ENCODE peak calls at places on chromosome 2, in four cellular contexts. C is fibroblast of lung, O is K562, K is neural progenitor cell. Q is an unnamed sample.

GRCh38 chr2:114122861-114123391 is 233.0 kb downstream of the ACTR3 start:
- DNase-seq in C (no peak), O (no peak), K (no peak), Q (no peak)

GRCh38 chr2:9774266-9774665 is 69.0 kb upstream of the TAF1B start:
- DNase-seq in K (no peak), C (no peak), O (no peak), Q (peak)

GRCh38 chr2:51601706-51602105 is 569.8 kb upstream of the NRXN1 start:
- DNase-seq in C (no peak), O (no peak), K (no peak), Q (no peak)

GRCh38 chr2:224987733-224988132 is 54.5 kb downstream of the DOCK10 start:
- DNase-seq in O (no peak), C (peak), K (no peak), Q (peak)

GRCh38 chr2:239433777-239434396 is 33.1 kb upstream of the HDAC4 start:
- DNase-seq in C (peak), K (no peak), O (no peak), Q (peak)

GRCh38 chr2:187514930-187515329 is 39.3 kb downstream of the TFPI start:
- DNase-seq in K (no peak), C (no peak), O (no peak), Q (no peak)

GRCh38 chr2:106115665-106116064 is 78.4 kb downstream of the UXS1 start:
- DNase-seq in K (no peak), C (no peak), O (peak), Q (no peak)

GRCh38 chr2:25362564-25363145 is 20.9 kb upstream of the DNMT3A start:
- DNase-seq in K (no peak), O (no peak), C (no peak), Q (peak)

GRCh38 chr2:28419003-28419704 is 26.5 kb downstream of the FOSL2 start:
- DNase-seq in O (peak), C (no peak), K (peak), Q (no peak)

GRCh38 chr2:237209046-237209375 is 123.3 kb downstream of the COPS8 start:
- DNase-seq in K (no peak), O (no peak), C (no peak), Q (no peak)

GRCh38 chr2:51994123-51994788 is 962.3 kb upstream of the NRXN1 start:
- DNase-seq in O (no peak), K (no peak), C (no peak), Q (no peak)

GRCh38 chr2:28432362-28432761 is 39.7 kb downstream of the FOSL2 start:
- DNase-seq in O (no peak), K (no peak), C (no peak), Q (no peak)

GRCh38 chr2:212381428-212382102 is 157.0 kb downstream of the ERBB4 start:
- DNase-seq in C (no peak), K (no peak), O (no peak), Q (no peak)

GRCh38 chr2:974454-974853 is 23.8 kb downstream of the SNTG2 start:
- DNase-seq in K (no peak), O (no peak), C (no peak), Q (no peak)

GRCh38 chr2:88692187-88692586 is 714 bp downstream of the RPIA start:
- DNase-seq in K (no peak), O (peak), C (peak), Q (peak)

GRCh38 chr2:131029812-131030211 is 63.4 kb downstream of the FAM168B start:
- DNase-seq in O (no peak), C (no peak), K (no peak), Q (no peak)
- H3K4me2 ChIP-seq in O (no peak), C (no peak), K (no peak), Q (no peak)

DNA sequence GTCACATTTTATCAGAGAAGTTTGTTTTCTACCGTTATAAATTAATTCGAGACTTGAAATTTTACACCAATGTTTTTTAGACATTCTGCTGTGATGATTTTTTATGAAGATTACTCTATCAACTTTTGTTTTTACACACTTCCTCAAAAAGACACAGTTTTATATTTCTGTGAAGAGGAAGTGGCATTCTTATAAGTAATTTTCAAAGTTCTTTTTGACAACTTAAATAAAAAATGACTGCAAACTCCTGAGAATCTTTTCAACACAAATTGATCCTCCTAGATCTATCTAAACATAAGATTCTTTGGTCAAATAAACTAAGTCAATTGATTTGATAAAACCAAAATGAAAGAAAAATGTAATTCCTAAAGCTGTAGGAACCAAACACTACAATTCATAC is 13.7 kb downstream of the ANKRD44 start:
- DNase-seq in C (no peak), O (no peak), K (no peak), Q (no peak)
- H3K4me3 ChIP-seq in C (no peak), O (no peak), K (no peak), Q (no peak)

DNA sequence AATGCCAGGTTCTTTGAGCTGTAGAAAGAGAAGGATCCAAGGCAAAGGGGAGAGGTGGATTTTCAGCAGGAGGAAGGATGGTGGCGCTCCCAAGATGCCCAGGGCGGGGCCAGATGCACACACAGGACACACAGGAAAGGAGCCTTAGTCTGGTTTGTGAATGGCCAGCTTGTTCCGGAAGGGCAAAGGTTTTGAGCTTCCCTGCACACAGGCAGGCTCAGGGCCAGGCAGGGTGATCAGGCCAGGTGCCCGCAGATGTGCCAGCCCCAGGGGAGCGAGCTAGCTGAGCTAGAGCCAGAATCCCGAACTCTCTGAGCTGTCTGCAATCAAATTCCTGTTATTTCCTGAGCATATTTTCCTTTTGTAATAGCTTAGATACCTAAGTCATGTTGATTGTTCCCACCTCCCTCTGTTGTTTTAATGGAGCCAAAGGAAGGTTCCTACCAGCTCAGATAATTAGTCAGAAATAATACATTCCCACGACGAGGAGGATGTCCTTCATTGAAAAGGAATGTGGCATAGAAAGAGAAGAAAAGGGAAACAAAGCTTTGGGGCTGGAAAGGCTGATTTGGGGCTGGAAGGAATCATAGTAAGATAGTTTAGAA is 13.7 kb upstream of the OTOF start:
- DNase-seq in C (peak), O (no peak), K (no peak), Q (peak)
- H2AFZ ChIP-seq in C (no peak), O (no peak), K (no peak), Q (no peak)

GRCh38 chr2:215711484-215712034 is 275.7 kb upstream of the FN1 start:
- DNase-seq in C (peak), O (no peak), K (no peak), Q (peak)

GRCh38 chr2:215713393-215713792 is 277.5 kb upstream of the FN1 start:
- DNase-seq in O (no peak), K (no peak), C (peak), Q (peak)

GRCh38 chr2:215716971-215717370 is 281.1 kb upstream of the FN1 start:
- DNase-seq in O (no peak), C (peak), K (no peak), Q (peak)

GRCh38 chr2:215712219-215712849 is 276.5 kb upstream of the FN1 start:
- DNase-seq in O (no peak), K (no peak), C (peak), Q (peak)

GRCh38 chr2:215712850-215713230 is 277.0 kb upstream of the FN1 start:
- DNase-seq in K (no peak), O (no peak), C (peak), Q (peak)
- H3K4me2 ChIP-seq in K (no peak), O (no peak), C (peak), Q (peak)

DNA sequence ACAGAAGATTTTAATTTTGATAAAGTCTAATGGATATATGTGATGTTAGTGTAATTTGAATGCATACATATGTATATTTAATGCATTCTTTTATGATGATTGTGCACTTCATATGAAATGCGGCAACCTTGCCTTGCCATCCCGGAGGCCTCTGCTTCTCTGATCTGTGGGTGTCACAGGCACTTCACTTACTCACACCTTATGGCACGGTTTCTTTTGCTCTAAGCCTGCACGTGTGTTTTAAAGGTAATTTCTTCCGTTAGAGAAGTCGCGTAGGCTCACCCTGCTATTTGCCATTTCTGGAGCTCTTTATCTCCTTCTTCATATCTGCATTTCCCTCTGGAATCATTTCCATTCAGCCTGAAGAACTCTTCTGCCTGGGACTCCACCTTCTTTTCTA is 97.1 kb downstream of the RTP5 start:
- DNase-seq in K (no peak), O (no peak), C (peak), Q (no peak)
- H3K4me3 ChIP-seq in K (no peak), O (no peak), C (no peak), Q (no peak)

GRCh38 chr2:79099140-79099686 is 11.4 kb upstream of the REG1B start:
- DNase-seq in O (no peak), C (no peak), K (no peak), Q (no peak)

GRCh38 chr2:79097843-79098242 is 10.1 kb upstream of the REG1B start:
- DNase-seq in K (no peak), C (no peak), O (no peak), Q (no peak)

GRCh38 chr2:79103199-79103598 is 15.4 kb upstream of the REG1B start:
- DNase-seq in O (no peak), C (no peak), K (no peak), Q (no peak)

GRCh38 chr2:79101024-79101423 is 13.2 kb upstream of the REG1B start:
- DNase-seq in C (no peak), K (no peak), O (no peak), Q (no peak)

GRCh38 chr2:79100301-79100700 is 12.5 kb upstream of the REG1B start:
- DNase-seq in K (no peak), O (no peak), C (no peak), Q (no peak)
- H2AFZ ChIP-seq in K (no peak), O (no peak), C (no peak), Q (no peak)

GRCh38 chr2:199379251-199379650 is 78.5 kb downstream of the SATB2 start:
- DNase-seq in K (no peak), C (peak), O (no peak), Q (peak)
- H3K4me2 ChIP-seq in K (no peak), C (no peak), O (no peak), Q (no peak)

GRCh38 chr2:231125272-231125671 is 430 bp upstream of the HTR2B start:
- DNase-seq in O (no peak), C (no peak), K (no peak), Q (no peak)

GRCh38 chr2:231123362-231123898 is 1.4 kb downstream of the HTR2B start:
- DNase-seq in O (no peak), C (peak), K (no peak), Q (no peak)

GRCh38 chr2:231127480-231127879 is 2.6 kb upstream of the HTR2B start:
- DNase-seq in C (no peak), O (no peak), K (no peak), Q (no peak)

GRCh38 chr2:231126123-231126522 is 1.3 kb upstream of the HTR2B start:
- DNase-seq in K (no peak), O (no peak), C (no peak), Q (no peak)

GRCh38 chr2:231124833-231125232 is at the start of gene HTR2B:
- DNase-seq in K (peak), O (no peak), C (peak), Q (no peak)
- H3K4me3 ChIP-seq in K (no peak), O (no peak), C (peak), Q (no peak)

GRCh38 chr2:151067658-151068369 is 193.8 kb downstream of the RBM43 start:
- DNase-seq in O (no peak), C (no peak), K (no peak), Q (no peak)

GRCh38 chr2:151060334-151060733 is 201.3 kb downstream of the RBM43 start:
- DNase-seq in K (no peak), C (no peak), O (no peak), Q (no peak)

GRCh38 chr2:151063271-151063670 is 198.4 kb downstream of the RBM43 start:
- DNase-seq in O (no peak), K (no peak), C (peak), Q (peak)
- H2AFZ ChIP-seq in O (no peak), K (no peak), C (no peak), Q (no peak)

Q was measured in GM23248.